ENCODE peak calls at places on chromosomes 11 and 22, in four cellular contexts. P is heart left ventricle, I is spleen, S is right atrium auricular region. K is an unnamed sample. For H3K4me1, the result is how much of the 10 kb centered on the place peaks cover.

GRCh38 chr22:44182591-44183588 is 2.2 kb downstream of the PARVG start:
- DNase-seq in P (peak), I (peak), S (peak), K (no peak)

GRCh38 chr11:44766112-44766971 is 39.6 kb downstream of the TSPAN18 start:
- DNase-seq in P (peak), I (no peak), S (peak), K (peak)

GRCh38 chr11:47863189-47863892 is 15.2 kb upstream of the NUP160 start:
- DNase-seq in P (no peak), I (no peak), S (no peak), K (no peak)

GRCh38 chr11:35324981-35325380 is 94.4 kb downstream of the SLC1A2 start:
- DNase-seq in P (no peak), I (no peak), S (no peak), K (no peak)

GRCh38 chr11:94325681-94326080 is 21.3 kb downstream of the IZUMO1R start:
- DNase-seq in P (no peak), I (no peak), S (no peak), K (no peak)

GRCh38 chr22:29259253-29259899 is 8.4 kb downstream of the RHBDD3 start:
- DNase-seq in P (no peak), I (no peak), S (peak), K (no peak)

GRCh38 chr11:33691051-33691864 is 9.4 kb downstream of the C11orf91 start:
- DNase-seq in P (no peak), I (no peak), S (no peak), K (no peak)

GRCh38 chr11:125603207-125603606 is 10.6 kb downstream of the STT3A start:
- DNase-seq in P (no peak), I (no peak), S (no peak), K (no peak)

GRCh38 chr11:121106812-121107211 is 5.8 kb downstream of the TECTA start:
- DNase-seq in P (no peak), I (no peak), S (no peak), K (no peak)

GRCh38 chr11:131749100-131749499 is 378.7 kb downstream of the NTM start:
- DNase-seq in P (no peak), I (no peak), S (no peak), K (no peak)

GRCh38 chr22:33891992-33892391 is 28.3 kb downstream of the LARGE1 start:
- DNase-seq in P (no peak), I (no peak), S (no peak), K (no peak)

GRCh38 chr11:74182635-74183034 is 11.5 kb downstream of the PPME1 start:
- DNase-seq in P (no peak), I (no peak), S (no peak), K (no peak)

GRCh38 chr22:35154937-35155387 is 89.0 kb downstream of the ISX start:
- DNase-seq in P (peak), I (peak), S (no peak), K (no peak)

GRCh38 chr22:45579306-45579705 is 76.6 kb downstream of the FBLN1 start:
- DNase-seq in P (no peak), I (peak), S (no peak), K (peak)

GRCh38 chr22:45579806-45580702 is 77.4 kb downstream of the FBLN1 start:
- DNase-seq in P (no peak), I (peak), S (no peak), K (peak)

GRCh38 chr22:45576730-45577464 is 74.2 kb downstream of the FBLN1 start:
- DNase-seq in P (no peak), I (no peak), S (no peak), K (peak)

GRCh38 chr22:45577746-45578523 is 75.3 kb downstream of the FBLN1 start:
- DNase-seq in P (peak), I (peak), S (peak), K (peak)

GRCh38 chr22:45578524-45579147 is 76.0 kb downstream of the FBLN1 start:
- DNase-seq in P (no peak), I (peak), S (no peak), K (no peak)
- H3K4me1 ChIP-seq in P (under half), I (under half), S (under half), K (under half)

GRCh38 chr11:118148877-118149276 is 3.7 kb downstream of the SCN4B start:
- DNase-seq in P (no peak), I (no peak), S (no peak), K (no peak)
- H3K27ac ChIP-seq in P (peak), I (no peak), S (no peak), K (no peak)

DNA sequence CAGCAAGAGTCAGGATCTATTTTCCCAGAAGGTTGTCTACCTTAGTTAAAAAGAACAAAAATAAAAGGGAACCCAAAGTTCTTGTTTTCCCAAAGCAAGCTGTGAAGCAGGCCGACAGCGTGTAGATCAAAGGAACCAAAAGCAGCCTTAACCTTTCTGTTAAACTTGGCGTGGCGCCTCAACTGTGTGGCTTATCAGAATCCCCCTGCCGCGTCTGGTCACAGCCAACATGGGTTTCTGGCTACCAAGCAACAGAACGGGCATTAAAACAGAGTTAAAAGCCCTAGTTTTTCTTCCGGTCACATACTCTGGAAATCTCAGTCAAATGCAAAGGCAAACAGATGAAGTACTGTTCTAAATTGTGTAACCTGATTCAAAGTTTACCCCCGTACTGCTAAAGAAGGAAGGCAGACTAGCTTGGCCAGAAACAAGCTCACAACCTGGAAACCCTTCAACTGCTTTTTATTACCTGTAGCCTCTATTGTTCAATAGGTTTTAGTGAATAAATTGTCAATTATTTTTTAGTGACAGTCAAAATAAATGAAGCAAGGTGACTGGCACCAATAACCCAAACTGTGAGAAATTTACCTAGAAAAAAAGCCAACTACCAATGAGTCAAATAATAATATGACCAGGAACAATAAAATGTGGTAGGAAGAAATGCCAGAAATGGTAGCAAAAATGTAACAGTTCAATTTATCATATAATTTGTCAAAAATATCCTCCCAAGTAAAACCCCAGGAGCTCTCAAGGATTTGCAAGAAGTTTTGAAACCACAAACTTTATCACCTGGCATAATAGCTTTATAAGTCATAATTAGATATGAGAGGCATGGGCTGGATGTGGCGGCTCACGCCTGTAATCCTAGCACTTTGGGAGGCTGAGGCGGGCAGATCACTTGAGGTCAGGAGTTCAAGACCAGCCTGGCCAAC is 21.4 kb downstream of the CHKA start:
- DNase-seq in P (peak), I (no peak), S (no peak), K (no peak)
- H3K4me3 ChIP-seq in P (no peak), I (no peak), S (no peak), K (no peak)

GRCh38 chr11:56160217-56160616 is at the start of gene OR8K5:
- DNase-seq in P (no peak), I (no peak), S (no peak), K (no peak)
- H3K4me1 ChIP-seq in P (under half), I (under half), S (under half), K (under half)

K was measured in aorta.